ENCODE peak calls at places on chromosomes 16 and 17, in six cellular contexts. P is LHCN-M2, M is H54, L is body of pancreas, S is AG08396, U is globus pallidus. B is an unnamed sample.

GRCh38 chr17:27384261-27384701 is 72.0 kb upstream of the KSR1 start:
- DNase-seq in P (peak; percentile 100), M (peak; percentile 83), U (peak; percentile 67), S (peak; percentile 81), L (peak; percentile 69), B (peak; percentile 82)

GRCh38 chr17:9403207-9403606 is 172.4 kb downstream of the STX8 start:
- DNase-seq in U (no peak), L (no peak), P (no peak), M (no peak), S (no peak), B (no peak)

GRCh38 chr17:38442548-38442947 is 14.3 kb downstream of the ARHGAP23 start:
- DNase-seq in M (peak; percentile 74), P (no peak), S (no peak), L (no peak), U (no peak), B (no peak)

GRCh38 chr17:50198026-50198669 is 3.3 kb downstream of the COL1A1 start:
- DNase-seq in L (peak; percentile 57), P (peak; percentile 93), M (peak; percentile 57), S (no peak), U (peak; percentile 33), B (peak; percentile 40)

GRCh38 chr17:27607692-27608091 is 23.3 kb upstream of the LGALS9 start:
- DNase-seq in L (no peak), P (no peak), U (no peak), S (no peak), M (no peak), B (no peak)

GRCh38 chr16:68235882-68236803 is at the start of gene ESRP2:
- DNase-seq in M (no peak), L (peak; percentile 94), U (no peak), P (no peak), S (no peak), B (peak; percentile 72)

GRCh38 chr16:58329147-58329546 is 34.3 kb upstream of the PRSS54 start:
- DNase-seq in S (peak; percentile 10), M (no peak), P (peak; percentile 32), L (no peak), U (no peak), B (no peak)

GRCh38 chr17:48522031-48522593 is 8.7 kb downstream of the HOXB1 start:
- DNase-seq in P (no peak), M (no peak), U (no peak), L (no peak), S (no peak), B (no peak)

GRCh38 chr17:49438885-49439284 is 24.2 kb upstream of the PHB1 start:
- DNase-seq in U (no peak), M (no peak), P (peak; percentile 68), L (no peak), S (no peak), B (no peak)

GRCh38 chr16:68539704-68540370 is 746 bp downstream of the ZFP90 start:
- DNase-seq in M (no peak), S (peak; percentile 39), L (no peak), P (peak; percentile 30), U (no peak), B (peak; percentile 38)

GRCh38 chr16:12067714-12068401 is 91.3 kb downstream of the SNX29 start:
- DNase-seq in P (peak; percentile 69), S (peak; percentile 80), L (peak; percentile 65), U (peak; percentile 78), M (peak; percentile 61), B (peak; percentile 84)

GRCh38 chr16:85573696-85574641 is 39.2 kb upstream of the GSE1 start:
- DNase-seq in P (peak; percentile 82), L (peak; percentile 37), U (peak; percentile 44), S (peak; percentile 65), M (no peak), B (no peak)

GRCh38 chr17:40191237-40192208 is 14.3 kb downstream of the RAPGEFL1 start:
- DNase-seq in P (peak; percentile 74), U (peak; percentile 65), M (no peak), S (peak; percentile 85), L (peak; percentile 75), B (no peak)

GRCh38 chr16:23539984-23540816 is 16.9 kb downstream of the EARS2 start:
- DNase-seq in P (no peak), L (no peak), U (no peak), M (no peak), S (no peak), B (no peak)

GRCh38 chr16:58047557-58048348 is 22.2 kb downstream of the MMP15 start:
- DNase-seq in U (no peak), S (no peak), L (no peak), M (no peak), P (no peak), B (no peak)

GRCh38 chr17:79047923-79048825 is 24.2 kb downstream of the C1QTNF1 start:
- DNase-seq in U (no peak), P (no peak), L (no peak), S (no peak), M (no peak), B (no peak)

GRCh38 chr17:80034977-80035686 is 540 bp downstream of the TBC1D16 start:
- DNase-seq in U (peak; percentile 14), L (peak; percentile 43), M (peak; percentile 44), P (peak; percentile 43), S (peak; percentile 58), B (peak; percentile 63)

GRCh38 chr16:89095401-89095974 is 1.8 kb downstream of the ACSF3 start:
- DNase-seq in P (no peak), L (no peak), U (no peak), S (no peak), M (no peak), B (no peak)

GRCh38 chr17:69047368-69048263 is 13.1 kb downstream of the ABCA9 start:
- DNase-seq in U (no peak), L (peak; percentile 80), S (no peak), P (peak; percentile 13), M (no peak), B (no peak)

GRCh38 chr17:43027091-43028032 is 2.3 kb downstream of the RND2 start:
- DNase-seq in U (no peak), S (no peak), P (no peak), L (no peak), M (no peak), B (no peak)

GRCh38 chr16:58051821-58052603 is 26.5 kb downstream of the MMP15 start:
- DNase-seq in L (no peak), S (no peak), P (no peak), M (no peak), U (no peak), B (no peak)

GRCh38 chr17:49729074-49729473 is 21.3 kb upstream of the SLC35B1 start:
- DNase-seq in M (no peak), U (no peak), S (no peak), L (no peak), P (peak; percentile 50), B (no peak)

GRCh38 chr17:42843358-42843934 is 934 bp upstream of the AOC2 start:
- DNase-seq in P (peak; percentile 56), S (peak; percentile 82), L (peak; percentile 47), M (peak; percentile 61), U (peak; percentile 33), B (peak; percentile 68)

B was measured in RKO.